ENCODE peak calls at places on chromosomes 6 and 20, in nine cellular contexts. One of them, this sample, is unnamed.

GRCh38 chr6:13762648-13763441 is 51.2 kb upstream of the RANBP9 start:
- DNase-seq in GM23248: peak; percentile 95
- DNase-seq in mesendoderm: no peak
- DNase-seq in GM12878: peak; percentile 25
- DNase-seq in astrocyte: peak; percentile 94
- DNase-seq in kidney: no peak
- DNase-seq in PC-3: no peak
- DNase-seq in HCT116: no peak
- DNase-seq in NT2/D1: no peak
- DNase-seq in this sample: no peak

GRCh38 chr6:150456466-150456865 is 87.7 kb downstream of the IYD start:
- DNase-seq in GM23248: no peak
- DNase-seq in mesendoderm: no peak
- DNase-seq in GM12878: no peak
- DNase-seq in astrocyte: no peak
- DNase-seq in kidney: no peak
- DNase-seq in PC-3: no peak
- DNase-seq in HCT116: no peak
- DNase-seq in NT2/D1: no peak
- DNase-seq in this sample: no peak

GRCh38 chr6:10582774-10583508 is 61.8 kb downstream of the GCNT2 start:
- DNase-seq in GM23248: no peak
- DNase-seq in mesendoderm: peak; percentile 95
- DNase-seq in GM12878: no peak
- DNase-seq in astrocyte: no peak
- DNase-seq in kidney: no peak
- DNase-seq in PC-3: no peak
- DNase-seq in HCT116: no peak
- DNase-seq in NT2/D1: no peak
- DNase-seq in this sample: no peak

GRCh38 chr20:61262514-61262913 is 10.5 kb downstream of the CDH4 start:
- DNase-seq in GM23248: no peak
- DNase-seq in mesendoderm: peak; percentile 25
- DNase-seq in GM12878: no peak
- DNase-seq in astrocyte: no peak
- DNase-seq in kidney: no peak
- DNase-seq in PC-3: no peak
- DNase-seq in HCT116: no peak
- DNase-seq in NT2/D1: no peak
- DNase-seq in this sample: no peak

GRCh38 chr6:43842964-43843645 is 73.1 kb downstream of the VEGFA start:
- DNase-seq in GM23248: no peak
- DNase-seq in mesendoderm: no peak
- DNase-seq in GM12878: no peak
- DNase-seq in astrocyte: no peak
- DNase-seq in kidney: no peak
- DNase-seq in PC-3: no peak
- DNase-seq in HCT116: no peak
- DNase-seq in NT2/D1: no peak
- DNase-seq in this sample: no peak

GRCh38 chr6:158006331-158006730 is 24.7 kb downstream of the SYNJ2 start:
- DNase-seq in GM23248: no peak
- DNase-seq in mesendoderm: no peak
- DNase-seq in GM12878: no peak
- DNase-seq in astrocyte: no peak
- DNase-seq in kidney: peak; percentile 41
- DNase-seq in PC-3: no peak
- DNase-seq in HCT116: no peak
- DNase-seq in NT2/D1: no peak
- DNase-seq in this sample: no peak

GRCh38 chr6:44932651-44933091 is 395.5 kb upstream of the RUNX2 start:
- DNase-seq in GM23248: no peak
- DNase-seq in mesendoderm: no peak
- DNase-seq in GM12878: no peak
- DNase-seq in astrocyte: no peak
- DNase-seq in kidney: no peak
- DNase-seq in PC-3: no peak
- DNase-seq in HCT116: no peak
- DNase-seq in NT2/D1: no peak
- DNase-seq in this sample: no peak

GRCh38 chr20:12535770-12536169 is 473.0 kb upstream of the SPTLC3 start:
- DNase-seq in GM23248: no peak
- DNase-seq in mesendoderm: peak; percentile 68
- DNase-seq in GM12878: no peak
- DNase-seq in astrocyte: no peak
- DNase-seq in kidney: no peak
- DNase-seq in PC-3: no peak
- DNase-seq in HCT116: no peak
- DNase-seq in NT2/D1: no peak
- DNase-seq in this sample: no peak

GRCh38 chr6:137589067-137589848 is 95.1 kb upstream of the OLIG3 start:
- DNase-seq in GM23248: peak; percentile 39
- DNase-seq in mesendoderm: peak; percentile 97
- DNase-seq in GM12878: peak; percentile 74
- DNase-seq in astrocyte: peak; percentile 7
- DNase-seq in kidney: no peak
- DNase-seq in PC-3: peak; percentile 64
- DNase-seq in HCT116: peak; percentile 57
- DNase-seq in NT2/D1: peak; percentile 69
- DNase-seq in this sample: peak; percentile 94

GRCh38 chr20:23270427-23270911 is 80.1 kb upstream of the NXT1 start:
- DNase-seq in GM23248: peak; percentile 22
- DNase-seq in mesendoderm: peak; percentile 91
- DNase-seq in GM12878: no peak
- DNase-seq in astrocyte: peak; percentile 87
- DNase-seq in kidney: no peak
- DNase-seq in PC-3: no peak
- DNase-seq in HCT116: no peak
- DNase-seq in NT2/D1: no peak
- DNase-seq in this sample: no peak

GRCh38 chr20:36967636-36968035 is 16.1 kb upstream of the SAMHD1 start:
- DNase-seq in GM23248: no peak
- DNase-seq in mesendoderm: no peak
- DNase-seq in GM12878: no peak
- DNase-seq in astrocyte: no peak
- DNase-seq in kidney: no peak
- DNase-seq in PC-3: no peak
- DNase-seq in HCT116: no peak
- DNase-seq in NT2/D1: no peak
- DNase-seq in this sample: no peak

GRCh38 chr6:147169529-147169928 is 34.7 kb upstream of the STXBP5 start:
- DNase-seq in GM23248: no peak
- DNase-seq in mesendoderm: no peak
- DNase-seq in GM12878: no peak
- DNase-seq in astrocyte: no peak
- DNase-seq in kidney: no peak
- DNase-seq in PC-3: no peak
- DNase-seq in HCT116: no peak
- DNase-seq in NT2/D1: no peak
- DNase-seq in this sample: no peak

GRCh38 chr20:48777821-48778220 is 50.0 kb downstream of the PREX1 start:
- DNase-seq in GM23248: no peak
- DNase-seq in mesendoderm: no peak
- DNase-seq in GM12878: no peak
- DNase-seq in astrocyte: no peak
- DNase-seq in kidney: no peak
- DNase-seq in PC-3: no peak
- DNase-seq in HCT116: no peak
- DNase-seq in NT2/D1: no peak
- DNase-seq in this sample: no peak

GRCh38 chr6:101401792-101402617 is 8.5 kb downstream of the GRIK2 start:
- DNase-seq in GM23248: peak; percentile 24
- DNase-seq in mesendoderm: peak; percentile 83
- DNase-seq in GM12878: no peak
- DNase-seq in astrocyte: no peak
- DNase-seq in kidney: no peak
- DNase-seq in PC-3: no peak
- DNase-seq in HCT116: no peak
- DNase-seq in NT2/D1: no peak
- DNase-seq in this sample: no peak

GRCh38 chr20:10093087-10093591 is 58.4 kb downstream of the ANKEF1 start:
- DNase-seq in GM23248: peak; percentile 88
- DNase-seq in mesendoderm: peak; percentile 78
- DNase-seq in GM12878: no peak
- DNase-seq in astrocyte: peak; percentile 78
- DNase-seq in kidney: no peak
- DNase-seq in PC-3: peak; percentile 90
- DNase-seq in HCT116: no peak
- DNase-seq in NT2/D1: no peak
- DNase-seq in this sample: no peak

GRCh38 chr6:134303903-134304302 is 14.0 kb downstream of the SGK1 start:
- DNase-seq in GM23248: peak; percentile 61
- DNase-seq in mesendoderm: no peak
- DNase-seq in GM12878: no peak
- DNase-seq in astrocyte: no peak
- DNase-seq in kidney: no peak
- DNase-seq in PC-3: no peak
- DNase-seq in HCT116: no peak
- DNase-seq in NT2/D1: no peak
- DNase-seq in this sample: no peak

GRCh38 chr6:158029668-158030230 is 48.1 kb downstream of the SYNJ2 start:
- DNase-seq in GM23248: no peak
- DNase-seq in mesendoderm: no peak
- DNase-seq in GM12878: no peak
- DNase-seq in astrocyte: no peak
- DNase-seq in kidney: peak; percentile 17
- DNase-seq in PC-3: no peak
- DNase-seq in HCT116: no peak
- DNase-seq in NT2/D1: no peak
- DNase-seq in this sample: no peak

GRCh38 chr6:130775421-130776012 is 51.7 kb upstream of the SMLR1 start:
- DNase-seq in GM23248: peak; percentile 69
- DNase-seq in mesendoderm: no peak
- DNase-seq in GM12878: no peak
- DNase-seq in astrocyte: peak; percentile 35
- DNase-seq in kidney: no peak
- DNase-seq in PC-3: no peak
- DNase-seq in HCT116: no peak
- DNase-seq in NT2/D1: no peak
- DNase-seq in this sample: no peak

GRCh38 chr6:30709101-30709868 is 7.8 kb downstream of the MDC1 start:
- DNase-seq in GM23248: no peak
- DNase-seq in mesendoderm: no peak
- DNase-seq in GM12878: no peak
- DNase-seq in astrocyte: no peak
- DNase-seq in kidney: peak; percentile 22
- DNase-seq in PC-3: no peak
- DNase-seq in HCT116: no peak
- DNase-seq in NT2/D1: no peak
- DNase-seq in this sample: no peak

GRCh38 chr20:9311132-9311531 is 203.3 kb upstream of the LAMP5 start:
- DNase-seq in GM23248: peak; percentile 20
- DNase-seq in mesendoderm: peak; percentile 16
- DNase-seq in GM12878: no peak
- DNase-seq in astrocyte: peak; percentile 15
- DNase-seq in kidney: no peak
- DNase-seq in PC-3: no peak
- DNase-seq in HCT116: no peak
- DNase-seq in NT2/D1: no peak
- DNase-seq in this sample: no peak

GRCh38 chr20:57647933-57648785 is 27.9 kb upstream of the ZBP1 start:
- DNase-seq in GM23248: no peak
- DNase-seq in mesendoderm: no peak
- DNase-seq in GM12878: no peak
- DNase-seq in astrocyte: no peak
- DNase-seq in kidney: peak; percentile 43
- DNase-seq in PC-3: no peak
- DNase-seq in HCT116: no peak
- DNase-seq in NT2/D1: no peak
- DNase-seq in this sample: no peak

GRCh38 chr20:63032026-63032800 is 25.4 kb upstream of the BHLHE23 start:
- DNase-seq in GM23248: no peak
- DNase-seq in mesendoderm: no peak
- DNase-seq in GM12878: no peak
- DNase-seq in astrocyte: no peak
- DNase-seq in kidney: peak; percentile 42
- DNase-seq in PC-3: no peak
- DNase-seq in HCT116: no peak
- DNase-seq in NT2/D1: no peak
- DNase-seq in this sample: no peak
- H3K9ac ChIP-seq in GM23248: no peak overlapping the region
- H3K9ac ChIP-seq in mesendoderm: no peak overlapping the region
- H3K9ac ChIP-seq in GM12878: no peak overlapping the region
- H3K9ac ChIP-seq in astrocyte: no peak overlapping the region
- H3K9ac ChIP-seq in kidney: no peak overlapping the region
- H3K9ac ChIP-seq in PC-3: no peak overlapping the region
- H3K9ac ChIP-seq in HCT116: no peak overlapping the region
- H3K9ac ChIP-seq in NT2/D1: peak overlapping the region; percentile 66
- H3K9ac ChIP-seq in this sample: no peak overlapping the region

GRCh38 chr6:15508363-15509330 is 154.2 kb downstream of the DTNBP1 start:
- DNase-seq in GM23248: no peak
- DNase-seq in mesendoderm: no peak
- DNase-seq in GM12878: no peak
- DNase-seq in astrocyte: no peak
- DNase-seq in kidney: no peak
- DNase-seq in PC-3: no peak
- DNase-seq in HCT116: no peak
- DNase-seq in NT2/D1: no peak
- DNase-seq in this sample: no peak
- H3K9ac ChIP-seq in GM23248: no peak overlapping the region
- H3K9ac ChIP-seq in mesendoderm: no peak overlapping the region
- H3K9ac ChIP-seq in GM12878: no peak overlapping the region
- H3K9ac ChIP-seq in astrocyte: no peak overlapping the region
- H3K9ac ChIP-seq in kidney: no peak overlapping the region
- H3K9ac ChIP-seq in PC-3: no peak overlapping the region
- H3K9ac ChIP-seq in HCT116: no peak overlapping the region
- H3K9ac ChIP-seq in NT2/D1: no peak overlapping the region
- H3K9ac ChIP-seq in this sample: no peak overlapping the region

GRCh38 chr20:62772994-62773858 is 23.0 kb upstream of the MRGBP start:
- DNase-seq in GM23248: peak; percentile 68
- DNase-seq in mesendoderm: no peak
- DNase-seq in GM12878: no peak
- DNase-seq in astrocyte: peak; percentile 20
- DNase-seq in kidney: no peak
- DNase-seq in PC-3: no peak
- DNase-seq in HCT116: no peak
- DNase-seq in NT2/D1: no peak
- DNase-seq in this sample: no peak
- H3K9ac ChIP-seq in GM23248: no peak overlapping the region
- H3K9ac ChIP-seq in mesendoderm: no peak overlapping the region
- H3K9ac ChIP-seq in GM12878: no peak overlapping the region
- H3K9ac ChIP-seq in astrocyte: no peak overlapping the region
- H3K9ac ChIP-seq in kidney: peak overlapping the region; percentile 19
- H3K9ac ChIP-seq in PC-3: no peak overlapping the region
- H3K9ac ChIP-seq in HCT116: no peak overlapping the region
- H3K9ac ChIP-seq in NT2/D1: no peak overlapping the region
- H3K9ac ChIP-seq in this sample: no peak overlapping the region

DNA sequence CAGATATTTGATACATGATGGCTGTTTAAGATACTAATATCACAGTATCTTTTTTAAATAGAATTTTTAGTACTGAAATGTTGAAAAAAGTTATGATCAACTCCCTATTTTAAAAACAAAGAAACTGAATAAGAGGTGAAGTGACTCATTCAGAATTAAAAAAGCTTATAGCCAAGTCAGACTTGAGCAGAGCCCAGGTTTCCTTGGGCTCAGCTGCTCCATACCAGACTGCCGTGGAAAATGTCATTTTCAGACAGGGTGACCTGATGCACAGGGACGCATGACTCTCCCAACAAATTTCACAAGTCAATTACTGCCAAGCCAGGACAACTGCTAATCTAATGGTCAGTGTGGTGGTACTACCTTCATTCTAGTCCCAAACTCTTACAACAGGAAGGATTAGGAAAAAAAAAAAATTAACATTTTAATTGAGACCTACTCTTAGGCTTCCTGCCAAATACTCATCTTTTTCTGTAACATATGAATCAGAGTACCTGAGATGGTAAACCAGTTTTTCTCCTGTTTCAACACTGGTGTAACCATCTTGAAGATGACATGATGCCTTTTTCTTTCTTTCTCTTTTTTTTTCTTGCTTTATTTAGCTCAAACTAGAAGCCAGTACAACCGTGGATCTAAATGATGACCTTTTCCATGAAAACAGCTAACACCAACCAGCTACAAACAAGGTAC is 30.6 kb downstream of the SLC22A23 start:
- DNase-seq in GM23248: peak; percentile 50
- DNase-seq in mesendoderm: no peak
- DNase-seq in GM12878: no peak
- DNase-seq in astrocyte: no peak
- DNase-seq in kidney: no peak
- DNase-seq in PC-3: peak; percentile 59
- DNase-seq in HCT116: no peak
- DNase-seq in NT2/D1: no peak
- DNase-seq in this sample: no peak
- H3K9ac ChIP-seq in GM23248: no peak overlapping the region
- H3K9ac ChIP-seq in mesendoderm: no peak overlapping the region
- H3K9ac ChIP-seq in GM12878: no peak overlapping the region
- H3K9ac ChIP-seq in astrocyte: no peak overlapping the region
- H3K9ac ChIP-seq in kidney: no peak overlapping the region
- H3K9ac ChIP-seq in PC-3: no peak overlapping the region
- H3K9ac ChIP-seq in HCT116: no peak overlapping the region
- H3K9ac ChIP-seq in NT2/D1: no peak overlapping the region
- H3K9ac ChIP-seq in this sample: no peak overlapping the region